ENCODE peak calls at places on chromosomes 2 and 18, in ten cellular contexts. I, E, M, C, B, D, Q, O, F and H are unnamed samples.
A peak's percentile ranks its signal among the peaks of the same experiment; 100 is the strongest.

GRCh38 chr2:8520791-8521344 is 161.0 kb upstream of the ID2 start:
- DNase-seq in I (no peak), C (no peak), E (no peak), D (no peak), F (no peak), B (no peak), M (no peak), Q (no peak), O (no peak), H (no peak)

GRCh38 chr18:79950440-79951341 is 762 bp downstream of the SLC66A2 start:
- DNase-seq in E (no peak), I (peak; percentile 27), O (no peak), B (peak; percentile 38), F (no peak), M (no peak), C (no peak), Q (no peak), D (peak; percentile 43), H (no peak)

GRCh38 chr18:814300-815084 is 2.5 kb upstream of the YES1 start:
- DNase-seq in Q (no peak), B (peak; percentile 20), O (no peak), E (no peak), C (peak; percentile 30), M (no peak), F (no peak), I (no peak), D (peak; percentile 44), H (no peak)

GRCh38 chr2:6081542-6081872 is 389.3 kb downstream of the SOX11 start:
- DNase-seq in Q (no peak), I (no peak), F (no peak), D (no peak), E (no peak), C (no peak), M (no peak), O (no peak), B (peak; percentile 88), H (no peak)

GRCh38 chr2:158391361-158391760 is 65.2 kb downstream of the CCDC148 start:
- DNase-seq in B (no peak), I (no peak), M (no peak), D (no peak), F (no peak), E (no peak), C (no peak), O (no peak), Q (no peak), H (no peak)

GRCh38 chr2:75277111-75277510 is 77.8 kb upstream of the TACR1 start:
- DNase-seq in Q (no peak), D (no peak), E (no peak), O (no peak), I (peak; percentile 54), C (no peak), B (no peak), F (no peak), M (no peak), H (no peak)

GRCh38 chr2:170421175-170421687 is 243.3 kb downstream of the MYO3B start:
- DNase-seq in I (peak; percentile 23), Q (no peak), F (no peak), M (no peak), E (no peak), D (no peak), B (no peak), O (no peak), C (no peak), H (no peak)

GRCh38 chr2:199325881-199326280 is 131.9 kb downstream of the SATB2 start:
- DNase-seq in C (no peak), E (no peak), F (no peak), B (no peak), D (no peak), Q (no peak), O (no peak), I (no peak), M (no peak), H (no peak)

GRCh38 chr2:161681043-161681442 is 56.8 kb downstream of the SLC4A10 start:
- DNase-seq in F (no peak), O (no peak), M (no peak), Q (no peak), D (no peak), E (no peak), C (no peak), B (no peak), I (peak; percentile 38), H (no peak)

GRCh38 chr2:8458461-8459459 is 223.1 kb upstream of the ID2 start:
- DNase-seq in D (no peak), O (no peak), F (no peak), E (no peak), C (no peak), B (no peak), M (no peak), I (peak; percentile 6), Q (no peak), H (no peak)